ENCODE peak calls at places on chromosomes 3 and 15, in six cellular contexts. Z is GM12864, V is skeletal muscle cell, H is PC-9, J is lower lobe of right lung, S is amniotic epithelial cell. X is an unnamed sample.

GRCh38 chr15:90205050-90205848 is 4.1 kb downstream of the SEMA4B start:
- DNase-seq in H (no peak), V (no peak), S (no peak), J (no peak), Z (no peak), X (no peak)

GRCh38 chr15:62568004-62568403 is 402.9 kb upstream of the C2CD4B start:
- DNase-seq in S (no peak), V (no peak), J (no peak), Z (no peak), H (no peak), X (no peak)

GRCh38 chr15:85838655-85839054 is 43.9 kb upstream of the KLHL25 start:
- DNase-seq in H (no peak), V (no peak), Z (no peak), S (no peak), J (no peak), X (no peak)

GRCh38 chr3:81931852-81932251 is 170.4 kb upstream of the GBE1 start:
- DNase-seq in H (no peak), V (no peak), J (no peak), S (no peak), Z (no peak), X (no peak)

GRCh38 chr15:99435138-99435695 is 130.6 kb upstream of the MEF2A start:
- DNase-seq in Z (no peak), J (no peak), S (no peak), H (peak), V (no peak), X (no peak)

GRCh38 chr15:75043509-75044257 is 20.3 kb downstream of the PPCDC start:
- DNase-seq in J (peak), V (peak), H (peak), S (peak), Z (peak), X (peak)

GRCh38 chr3:138774529-138775253 is 60.0 kb downstream of the PIK3CB start:
- DNase-seq in V (peak), Z (no peak), J (no peak), S (peak), H (peak), X (peak)

GRCh38 chr3:151290673-151291072 is 12.3 kb upstream of the P2RY14 start:
- DNase-seq in H (peak), J (no peak), S (peak), V (peak), Z (no peak), X (peak)

GRCh38 chr3:111321786-111322185 is 220.2 kb upstream of the CD96 start:
- DNase-seq in J (no peak), Z (no peak), H (no peak), V (no peak), S (no peak), X (no peak)

GRCh38 chr3:23094890-23095462 is 108.2 kb upstream of the UBE2E2 start:
- DNase-seq in H (peak), S (peak), Z (no peak), J (no peak), V (no peak), X (peak)

GRCh38 chr3:23952646-23953045 is 7.6 kb downstream of the NR1D2 start:
- DNase-seq in V (no peak), H (no peak), Z (no peak), J (no peak), S (no peak), X (no peak)

X was measured in H4.